ENCODE peak calls at places on chromosomes 5 and 9, in six cellular contexts. One of them, this sample, is unnamed.
A peak's percentile ranks its signal among the peaks of the same experiment; 100 is the strongest.

GRCh38 chr5:79464695-79465332 is 49.1 kb downstream of the HOMER1 start:
- DNase-seq in GM12878: no peak
- DNase-seq in K562: peak; percentile 12
- DNase-seq in HepG2: no peak
- DNase-seq in GM12891: peak; percentile 15
- DNase-seq in H1: no peak
- DNase-seq in this sample: peak; percentile 4

GRCh38 chr5:102754499-102755424 is at the start of gene PAM:
- DNase-seq in GM12878: no peak
- DNase-seq in K562: peak; percentile 62
- DNase-seq in HepG2: peak; percentile 36
- DNase-seq in GM12891: peak; percentile 88
- DNase-seq in H1: no peak
- DNase-seq in this sample: peak; percentile 83

GRCh38 chr5:40841068-40841805 is at the start of gene CARD6:
- DNase-seq in GM12878: no peak
- DNase-seq in K562: peak; percentile 54
- DNase-seq in HepG2: no peak
- DNase-seq in GM12891: no peak
- DNase-seq in H1: no peak
- DNase-seq in this sample: no peak

GRCh38 chr5:34535944-34536628 is 120.0 kb upstream of the RAI14 start:
- DNase-seq in GM12878: no peak
- DNase-seq in K562: no peak
- DNase-seq in HepG2: no peak
- DNase-seq in GM12891: no peak
- DNase-seq in H1: no peak
- DNase-seq in this sample: no peak

GRCh38 chr5:39578887-39579497 is 154.2 kb upstream of the DAB2 start:
- DNase-seq in GM12878: no peak
- DNase-seq in K562: no peak
- DNase-seq in HepG2: no peak
- DNase-seq in GM12891: no peak
- DNase-seq in H1: no peak
- DNase-seq in this sample: no peak

GRCh38 chr5:142376001-142376400 is 51.2 kb upstream of the SPRY4 start:
- DNase-seq in GM12878: no peak
- DNase-seq in K562: no peak
- DNase-seq in HepG2: no peak
- DNase-seq in GM12891: no peak
- DNase-seq in H1: no peak
- DNase-seq in this sample: no peak

GRCh38 chr5:71014186-71014585 is 11.0 kb downstream of the NAIP start:
- DNase-seq in GM12878: no peak
- DNase-seq in K562: no peak
- DNase-seq in HepG2: no peak
- DNase-seq in GM12891: no peak
- DNase-seq in H1: no peak
- DNase-seq in this sample: no peak

GRCh38 chr5:3391210-3391609 is 204.4 kb upstream of the IRX1 start:
- DNase-seq in GM12878: no peak
- DNase-seq in K562: no peak
- DNase-seq in HepG2: no peak
- DNase-seq in GM12891: no peak
- DNase-seq in H1: no peak
- DNase-seq in this sample: no peak

GRCh38 chr5:119153629-119154028 is 82.7 kb downstream of the DMXL1 start:
- DNase-seq in GM12878: no peak
- DNase-seq in K562: no peak
- DNase-seq in HepG2: no peak
- DNase-seq in GM12891: no peak
- DNase-seq in H1: no peak
- DNase-seq in this sample: no peak

GRCh38 chr5:132011561-132012384 is at the start of gene ACSL6:
- DNase-seq in GM12878: no peak
- DNase-seq in K562: peak; percentile 80
- DNase-seq in HepG2: no peak
- DNase-seq in GM12891: no peak
- DNase-seq in H1: no peak
- DNase-seq in this sample: no peak

GRCh38 chr5:141094481-141095262 is at the start of gene PCDHB2:
- DNase-seq in GM12878: no peak
- DNase-seq in K562: peak; percentile 16
- DNase-seq in HepG2: peak; percentile 79
- DNase-seq in GM12891: no peak
- DNase-seq in H1: peak; percentile 75
- DNase-seq in this sample: no peak

GRCh38 chr5:56211298-56211865 is 21.7 kb downstream of the ANKRD55 start:
- DNase-seq in GM12878: no peak
- DNase-seq in K562: no peak
- DNase-seq in HepG2: peak; percentile 99
- DNase-seq in GM12891: no peak
- DNase-seq in H1: no peak
- DNase-seq in this sample: no peak

GRCh38 chr9:8718121-8718725 is 918.6 kb upstream of the DMAC1 start:
- DNase-seq in GM12878: no peak
- DNase-seq in K562: no peak
- DNase-seq in HepG2: no peak
- DNase-seq in GM12891: no peak
- DNase-seq in H1: no peak
- DNase-seq in this sample: no peak

GRCh38 chr9:86946712-86947145 is 577 bp downstream of the GAS1 start:
- DNase-seq in GM12878: no peak
- DNase-seq in K562: no peak
- DNase-seq in HepG2: no peak
- DNase-seq in GM12891: no peak
- DNase-seq in H1: no peak
- DNase-seq in this sample: no peak

GRCh38 chr5:144510845-144511580 is 340.3 kb downstream of the KCTD16 start:
- DNase-seq in GM12878: no peak
- DNase-seq in K562: no peak
- DNase-seq in HepG2: peak; percentile 4
- DNase-seq in GM12891: no peak
- DNase-seq in H1: no peak
- DNase-seq in this sample: no peak

GRCh38 chr9:89083626-89084025 is 92.4 kb downstream of the S1PR3 start:
- DNase-seq in GM12878: no peak
- DNase-seq in K562: no peak
- DNase-seq in HepG2: no peak
- DNase-seq in GM12891: no peak
- DNase-seq in H1: no peak
- DNase-seq in this sample: no peak

GRCh38 chr9:83392228-83392627 is 146.0 kb downstream of the FRMD3 start:
- DNase-seq in GM12878: no peak
- DNase-seq in K562: no peak
- DNase-seq in HepG2: no peak
- DNase-seq in GM12891: no peak
- DNase-seq in H1: no peak
- DNase-seq in this sample: no peak
- TF ChIP-seq TAF1 in GM12878: no peak
- TF ChIP-seq TAF1 in K562: no peak
- TF ChIP-seq TAF1 in HepG2: no peak
- TF ChIP-seq TAF1 in GM12891: no peak
- TF ChIP-seq TAF1 in H1: no peak
- TF ChIP-seq TAF1 in this sample: no peak

DNA sequence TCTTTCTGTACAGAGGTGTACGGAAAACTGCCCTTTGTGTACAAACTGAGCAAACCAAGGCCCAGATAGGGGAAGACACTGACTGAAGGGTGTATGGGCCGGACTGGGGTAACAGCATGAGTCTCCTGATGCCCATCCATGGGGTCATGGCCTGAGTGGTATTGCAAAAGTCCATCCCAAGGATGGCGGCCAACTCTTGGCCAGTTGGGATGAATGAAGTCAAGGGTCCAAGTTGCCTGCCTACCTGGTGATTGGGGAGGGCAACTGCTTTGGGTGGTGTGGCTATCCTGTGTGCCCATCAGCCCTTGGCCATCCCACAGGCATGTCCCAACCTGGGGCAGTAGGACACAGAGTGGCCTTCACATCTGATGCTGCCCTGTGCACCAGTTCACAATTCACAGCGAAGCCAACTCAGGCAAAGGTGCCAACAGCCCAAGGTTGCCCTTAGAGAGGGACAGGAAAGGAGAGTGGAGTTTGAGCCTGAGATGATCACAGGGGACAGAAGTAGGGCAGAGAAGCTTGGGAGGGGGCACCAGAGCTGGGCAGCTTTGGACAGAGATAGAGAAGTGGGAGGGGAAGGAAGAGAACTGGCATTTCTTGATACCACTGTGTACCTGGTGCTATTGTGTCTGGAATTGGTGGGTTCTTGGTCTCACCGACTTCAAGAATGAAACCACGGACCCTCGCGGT is 46.6 kb downstream of the COL15A1 start:
- DNase-seq in GM12878: no peak
- DNase-seq in K562: no peak
- DNase-seq in HepG2: no peak
- DNase-seq in GM12891: no peak
- DNase-seq in H1: no peak
- DNase-seq in this sample: no peak
- TF ChIP-seq POLR2A in GM12878: no peak
- TF ChIP-seq POLR2A in K562: no peak
- TF ChIP-seq POLR2A in HepG2: no peak
- TF ChIP-seq POLR2A in GM12891: no peak
- TF ChIP-seq POLR2A in H1: no peak
- TF ChIP-seq POLR2A in this sample: no peak

GRCh38 chr5:154329519-154329918 is 116.3 kb upstream of the SAP30L start:
- DNase-seq in GM12878: no peak
- DNase-seq in K562: no peak
- DNase-seq in HepG2: no peak
- DNase-seq in GM12891: no peak
- DNase-seq in H1: no peak
- DNase-seq in this sample: no peak

GRCh38 chr5:154331267-154331666 is 114.5 kb upstream of the SAP30L start:
- DNase-seq in GM12878: no peak
- DNase-seq in K562: no peak
- DNase-seq in HepG2: no peak
- DNase-seq in GM12891: no peak
- DNase-seq in H1: no peak
- DNase-seq in this sample: no peak

GRCh38 chr5:154331924-154332323 is 113.9 kb upstream of the SAP30L start:
- DNase-seq in GM12878: no peak
- DNase-seq in K562: no peak
- DNase-seq in HepG2: no peak
- DNase-seq in GM12891: no peak
- DNase-seq in H1: no peak
- DNase-seq in this sample: no peak

GRCh38 chr5:154329062-154329461 is 116.7 kb upstream of the SAP30L start:
- DNase-seq in GM12878: no peak
- DNase-seq in K562: no peak
- DNase-seq in HepG2: no peak
- DNase-seq in GM12891: no peak
- DNase-seq in H1: no peak
- DNase-seq in this sample: no peak

GRCh38 chr5:154330097-154330667 is 115.6 kb upstream of the SAP30L start:
- DNase-seq in GM12878: no peak
- DNase-seq in K562: no peak
- DNase-seq in HepG2: no peak
- DNase-seq in GM12891: no peak
- DNase-seq in H1: no peak
- DNase-seq in this sample: no peak
- TF ChIP-seq POLR2AphosphoS5 in GM12878: no peak
- TF ChIP-seq POLR2AphosphoS5 in K562: no peak
- TF ChIP-seq POLR2AphosphoS5 in HepG2: no peak
- TF ChIP-seq POLR2AphosphoS5 in GM12891: no peak
- TF ChIP-seq POLR2AphosphoS5 in H1: no peak
- TF ChIP-seq POLR2AphosphoS5 in this sample: no peak

GRCh38 chr9:70049236-70049635 is 5.6 kb downstream of the MAMDC2 start:
- DNase-seq in GM12878: no peak
- DNase-seq in K562: no peak
- DNase-seq in HepG2: no peak
- DNase-seq in GM12891: no peak
- DNase-seq in H1: no peak
- DNase-seq in this sample: no peak
- TF ChIP-seq TAF1 in GM12878: no peak
- TF ChIP-seq TAF1 in K562: no peak
- TF ChIP-seq TAF1 in HepG2: no peak
- TF ChIP-seq TAF1 in GM12891: no peak
- TF ChIP-seq TAF1 in H1: no peak
- TF ChIP-seq TAF1 in this sample: no peak

DNA sequence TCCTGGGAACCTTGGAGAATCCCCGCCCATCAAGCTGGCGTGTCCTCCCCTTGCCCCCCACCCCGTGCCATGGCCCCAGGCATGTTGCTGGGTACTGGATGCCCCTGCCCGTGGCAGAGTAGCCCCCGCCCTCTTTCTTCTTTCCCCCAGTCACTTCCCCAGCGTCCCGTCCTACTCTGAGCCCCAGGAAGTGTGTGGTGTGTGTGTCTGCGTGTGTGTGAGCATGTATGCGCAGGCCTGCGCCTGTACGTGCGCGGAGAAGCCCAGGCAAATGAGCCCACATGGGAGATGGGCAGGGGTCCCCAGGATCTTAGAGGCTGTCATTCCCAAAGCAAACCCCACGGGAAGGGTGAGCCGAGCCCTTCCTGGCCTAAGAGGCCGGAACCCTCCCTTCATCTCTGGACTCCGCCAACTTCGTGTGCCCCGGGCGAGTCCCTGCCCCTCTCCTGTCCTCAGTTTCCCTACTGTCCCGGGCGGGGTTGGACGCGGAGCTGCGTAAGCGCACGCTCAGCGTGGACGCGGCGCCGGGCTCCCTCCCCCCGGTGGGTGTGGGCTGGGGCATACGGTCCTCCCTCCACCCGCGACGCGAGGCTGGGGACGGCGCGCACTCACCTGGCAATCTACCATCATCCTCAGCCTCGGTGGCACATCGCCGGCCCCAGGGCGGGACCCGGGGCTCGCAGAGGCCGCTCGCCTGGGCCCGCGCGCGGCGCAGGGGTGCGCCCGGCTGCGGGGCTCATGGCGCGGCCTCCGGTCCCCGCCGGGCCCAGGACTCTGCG is 15.2 kb downstream of the GBGT1 start:
- DNase-seq in GM12878: no peak
- DNase-seq in K562: no peak
- DNase-seq in HepG2: no peak
- DNase-seq in GM12891: no peak
- DNase-seq in H1: no peak
- DNase-seq in this sample: peak; percentile 57
- TF ChIP-seq POLR2A in GM12878: no peak
- TF ChIP-seq POLR2A in K562: peak; percentile 44
- TF ChIP-seq POLR2A in HepG2: no peak
- TF ChIP-seq POLR2A in GM12891: no peak
- TF ChIP-seq POLR2A in H1: no peak
- TF ChIP-seq POLR2A in this sample: no peak

This sample was measured in GM12892.